ENCODE peak calls at places on chromosomes 4 and X, in six cellular contexts. D, G, H, L, U and R are unnamed samples.

GRCh38 chr4:74158561-74159396 is 861 bp downstream of the MTHFD2L start:
- DNase-seq in U (no peak), L (no peak), D (no peak), H (no peak), G (peak), R (peak)

GRCh38 chrX:37818031-37818430 is 29.3 kb downstream of the DYNLT3 start:
- DNase-seq in U (no peak), H (no peak), G (no peak), L (no peak), D (peak), R (no peak)

GRCh38 chrX:132958086-132958703 is at the start of gene HS6ST2:
- DNase-seq in G (no peak), L (peak), H (no peak), U (no peak), D (peak), R (no peak)

GRCh38 chrX:18709833-18710232 is 2.4 kb downstream of the PPEF1 start:
- DNase-seq in H (no peak), G (no peak), L (no peak), U (no peak), D (no peak), R (no peak)

GRCh38 chr4:66636321-66636720 is 909.0 kb downstream of the CENPC start:
- DNase-seq in G (no peak), H (no peak), L (no peak), U (no peak), D (no peak), R (no peak)

GRCh38 chr4:140223056-140223810 is 69.2 kb upstream of the MAML3 start:
- DNase-seq in D (no peak), U (no peak), G (no peak), L (no peak), H (no peak), R (peak)

GRCh38 chrX:41238543-41238942 is 95.4 kb upstream of the DDX3X start:
- DNase-seq in D (no peak), H (no peak), L (no peak), G (peak), U (no peak), R (peak)

GRCh38 chr4:69970071-69970470 is 4.5 kb upstream of the CSN2 start:
- DNase-seq in G (no peak), U (no peak), L (no peak), H (no peak), D (no peak), R (no peak)

GRCh38 chr4:76251448-76252270 is at the start of gene FAM47E:
- DNase-seq in G (peak), D (peak), U (peak), L (peak), H (peak), R (peak)

GRCh38 chrX:151178746-151179145 is 2.4 kb downstream of the GPR50 start:
- DNase-seq in L (no peak), D (no peak), H (no peak), U (no peak), G (no peak), R (no peak)

GRCh38 chr4:38178666-38178995 is 218.4 kb downstream of the PTTG2 start:
- DNase-seq in H (no peak), G (no peak), L (no peak), U (no peak), D (no peak), R (no peak)

GRCh38 chrX:7828594-7828993 is 14.4 kb upstream of the VCX start:
- DNase-seq in L (no peak), G (no peak), D (peak), H (no peak), U (peak), R (no peak)
- TF ChIP-seq CTCF in L (no peak), G (no peak), D (no peak), H (no peak), U (no peak), R (no peak)

DNA sequence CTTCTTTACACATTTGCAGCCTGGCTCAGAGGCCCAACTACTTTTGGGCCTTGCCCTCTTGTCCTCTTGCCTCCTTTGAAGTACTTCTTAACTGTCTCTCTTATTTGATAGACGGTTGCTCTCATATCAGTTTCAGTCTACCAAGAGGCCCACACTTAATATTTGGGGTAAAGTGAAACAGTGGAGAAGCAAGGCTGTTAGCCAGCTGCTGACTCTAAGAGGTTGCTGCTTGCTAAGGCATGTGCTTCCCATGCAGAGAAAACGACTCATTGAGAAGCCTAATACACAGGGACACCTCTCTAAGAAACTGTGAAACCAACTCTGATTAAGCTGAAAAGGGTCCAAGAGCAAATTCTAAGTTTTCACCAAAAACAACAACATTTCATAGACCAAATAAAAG is 94.6 kb downstream of the PPP3CA start:
- DNase-seq in D (no peak), G (peak), L (no peak), U (no peak), H (no peak), R (peak)
- H3K4me3 ChIP-seq in D (no peak), G (no peak), L (no peak), U (no peak), H (no peak), R (no peak)

GRCh38 chr4:17560065-17560673 is 16.8 kb upstream of the LAP3 start:
- DNase-seq in D (no peak), H (peak), U (no peak), L (no peak), G (no peak), R (no peak)

GRCh38 chr4:17559709-17560048 is 17.3 kb upstream of the LAP3 start:
- DNase-seq in L (no peak), G (no peak), U (no peak), D (no peak), H (no peak), R (no peak)

GRCh38 chr4:17561195-17561909 is 15.6 kb upstream of the LAP3 start:
- DNase-seq in U (no peak), D (no peak), L (no peak), G (peak), H (peak), R (peak)

GRCh38 chr4:17558941-17559708 is 17.9 kb upstream of the LAP3 start:
- DNase-seq in L (no peak), G (no peak), H (no peak), U (no peak), D (no peak), R (no peak)

GRCh38 chr4:17562157-17562556 is 14.8 kb upstream of the LAP3 start:
- DNase-seq in U (peak), H (peak), G (no peak), L (no peak), D (peak), R (no peak)
- TF ChIP-seq CTCF in U (peak), H (no peak), G (no peak), L (no peak), D (no peak), R (no peak)

GRCh38 chr4:8268901-8269534 is 536 bp upstream of the HTRA3 start:
- DNase-seq in G (no peak), L (no peak), D (no peak), H (no peak), U (no peak), R (no peak)

GRCh38 chr4:8270912-8271815 is 1.6 kb downstream of the HTRA3 start:
- DNase-seq in L (peak), G (no peak), U (no peak), H (no peak), D (no peak), R (no peak)

GRCh38 chr4:8269535-8270417 is at the start of gene HTRA3:
- DNase-seq in D (peak), G (no peak), H (no peak), U (peak), L (peak), R (peak)

GRCh38 chr4:8271821-8272220 is 2.3 kb downstream of the HTRA3 start:
- DNase-seq in L (peak), G (no peak), H (no peak), D (no peak), U (no peak), R (no peak)

GRCh38 chr4:8270418-8270771 is 841 bp downstream of the HTRA3 start:
- DNase-seq in L (no peak), D (no peak), H (no peak), G (no peak), U (no peak), R (no peak)
- H3K4me3 ChIP-seq in L (peak), D (no peak), H (peak), G (no peak), U (peak), R (no peak)

GRCh38 chr4:89162486-89162885 is 51.2 kb downstream of the TIGD2 start:
- DNase-seq in L (no peak), D (no peak), G (no peak), H (no peak), U (no peak), R (no peak)

GRCh38 chr4:89166971-89167475 is 55.7 kb downstream of the TIGD2 start:
- DNase-seq in L (no peak), U (no peak), D (no peak), G (no peak), H (no peak), R (no peak)

GRCh38 chr4:89161841-89162240 is 50.5 kb downstream of the TIGD2 start:
- DNase-seq in U (no peak), H (no peak), L (no peak), D (no peak), G (peak), R (peak)

GRCh38 chr4:89162987-89163386 is 51.7 kb downstream of the TIGD2 start:
- DNase-seq in U (no peak), H (no peak), D (no peak), G (no peak), L (no peak), R (no peak)

DNA sequence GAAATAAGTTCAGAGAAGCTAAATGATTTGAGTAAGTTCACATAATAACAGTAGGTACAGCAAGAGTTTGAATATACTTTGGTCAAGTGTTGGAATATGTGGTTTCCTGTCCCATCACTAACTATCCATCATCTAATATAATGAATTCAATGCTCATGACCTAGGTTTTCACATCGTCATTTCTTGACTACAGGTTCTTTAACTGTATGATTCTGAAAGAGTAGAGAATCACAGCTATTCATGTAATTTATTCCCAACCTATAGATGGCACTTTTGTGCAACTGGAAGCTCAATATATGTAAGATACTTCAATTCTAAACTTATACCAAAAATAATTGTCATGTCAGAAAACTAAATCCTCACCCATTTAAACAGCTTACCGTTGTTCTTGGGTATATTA is 53.1 kb downstream of the TIGD2 start:
- DNase-seq in H (no peak), G (no peak), D (no peak), U (no peak), L (no peak), R (no peak)
- TF ChIP-seq CTCF in H (no peak), G (no peak), D (no peak), U (no peak), L (no peak), R (no peak)